ENCODE peak calls at places on chromosome 15, in nine cellular contexts. One of them, this sample, is unnamed.

GRCh38 chr15:66253643-66254363 is at the start of gene MEGF11:
- DNase-seq in AG09309: no peak
- DNase-seq in Peyer's patch: no peak
- DNase-seq in GM12865: no peak
- DNase-seq in esophagus muscularis mucosa: no peak
- DNase-seq in lower leg skin: no peak
- DNase-seq in cardiac muscle cell: peak; percentile 57
- DNase-seq in NB4: peak; percentile 24
- DNase-seq in lower lobe of right lung: no peak
- DNase-seq in this sample: peak; percentile 58

GRCh38 chr15:96974761-96975160 is 644.3 kb downstream of the NR2F2 start:
- DNase-seq in AG09309: no peak
- DNase-seq in Peyer's patch: no peak
- DNase-seq in GM12865: no peak
- DNase-seq in esophagus muscularis mucosa: no peak
- DNase-seq in lower leg skin: no peak
- DNase-seq in cardiac muscle cell: no peak
- DNase-seq in NB4: no peak
- DNase-seq in lower lobe of right lung: no peak
- DNase-seq in this sample: no peak

GRCh38 chr15:56667517-56667916 is 65.8 kb downstream of the ZNF280D start:
- DNase-seq in AG09309: no peak
- DNase-seq in Peyer's patch: no peak
- DNase-seq in GM12865: no peak
- DNase-seq in esophagus muscularis mucosa: no peak
- DNase-seq in lower leg skin: no peak
- DNase-seq in cardiac muscle cell: no peak
- DNase-seq in NB4: peak; percentile 8
- DNase-seq in lower lobe of right lung: no peak
- DNase-seq in this sample: no peak

GRCh38 chr15:58361291-58361759 is 70.5 kb upstream of the LIPC start:
- DNase-seq in AG09309: peak; percentile 95
- DNase-seq in Peyer's patch: no peak
- DNase-seq in GM12865: no peak
- DNase-seq in esophagus muscularis mucosa: peak; percentile 39
- DNase-seq in lower leg skin: no peak
- DNase-seq in cardiac muscle cell: no peak
- DNase-seq in NB4: peak; percentile 78
- DNase-seq in lower lobe of right lung: no peak
- DNase-seq in this sample: no peak

GRCh38 chr15:82697735-82698407 is 11.8 kb downstream of the AP3B2 start:
- DNase-seq in AG09309: no peak
- DNase-seq in Peyer's patch: peak; percentile 19
- DNase-seq in GM12865: no peak
- DNase-seq in esophagus muscularis mucosa: no peak
- DNase-seq in lower leg skin: peak; percentile 31
- DNase-seq in cardiac muscle cell: no peak
- DNase-seq in NB4: no peak
- DNase-seq in lower lobe of right lung: no peak
- DNase-seq in this sample: no peak

GRCh38 chr15:22912256-22912655 is 67.9 kb downstream of the CYFIP1 start:
- DNase-seq in AG09309: no peak
- DNase-seq in Peyer's patch: no peak
- DNase-seq in GM12865: no peak
- DNase-seq in esophagus muscularis mucosa: no peak
- DNase-seq in lower leg skin: no peak
- DNase-seq in cardiac muscle cell: no peak
- DNase-seq in NB4: no peak
- DNase-seq in lower lobe of right lung: no peak
- DNase-seq in this sample: no peak

GRCh38 chr15:38474155-38474757 is 20.3 kb downstream of the FAM98B start:
- DNase-seq in AG09309: peak; percentile 63
- DNase-seq in Peyer's patch: peak; percentile 54
- DNase-seq in GM12865: peak; percentile 78
- DNase-seq in esophagus muscularis mucosa: no peak
- DNase-seq in lower leg skin: no peak
- DNase-seq in cardiac muscle cell: peak; percentile 73
- DNase-seq in NB4: peak; percentile 66
- DNase-seq in lower lobe of right lung: no peak
- DNase-seq in this sample: peak; percentile 45

GRCh38 chr15:70539409-70539808 is 223.9 kb downstream of the UACA start:
- DNase-seq in AG09309: no peak
- DNase-seq in Peyer's patch: no peak
- DNase-seq in GM12865: peak; percentile 21
- DNase-seq in esophagus muscularis mucosa: no peak
- DNase-seq in lower leg skin: peak; percentile 7
- DNase-seq in cardiac muscle cell: no peak
- DNase-seq in NB4: no peak
- DNase-seq in lower lobe of right lung: no peak
- DNase-seq in this sample: no peak

GRCh38 chr15:31486906-31487695 is 160.5 kb downstream of the KLF13 start:
- DNase-seq in AG09309: no peak
- DNase-seq in Peyer's patch: peak; percentile 39
- DNase-seq in GM12865: no peak
- DNase-seq in esophagus muscularis mucosa: no peak
- DNase-seq in lower leg skin: peak; percentile 84
- DNase-seq in cardiac muscle cell: no peak
- DNase-seq in NB4: no peak
- DNase-seq in lower lobe of right lung: no peak
- DNase-seq in this sample: no peak

GRCh38 chr15:59764775-59765174 is 75.7 kb upstream of the BNIP2 start:
- DNase-seq in AG09309: no peak
- DNase-seq in Peyer's patch: no peak
- DNase-seq in GM12865: peak; percentile 4
- DNase-seq in esophagus muscularis mucosa: no peak
- DNase-seq in lower leg skin: no peak
- DNase-seq in cardiac muscle cell: no peak
- DNase-seq in NB4: peak; percentile 3
- DNase-seq in lower lobe of right lung: no peak
- DNase-seq in this sample: no peak
- TF ChIP-seq CTCF in AG09309: no peak
- TF ChIP-seq CTCF in Peyer's patch: no peak
- TF ChIP-seq CTCF in GM12865: no peak
- TF ChIP-seq CTCF in esophagus muscularis mucosa: no peak
- TF ChIP-seq CTCF in lower leg skin: no peak
- TF ChIP-seq CTCF in cardiac muscle cell: no peak
- TF ChIP-seq CTCF in NB4: peak; percentile 22
- TF ChIP-seq CTCF in lower lobe of right lung: no peak
- TF ChIP-seq CTCF in this sample: peak; percentile 27

GRCh38 chr15:29570121-29570930 is 251.9 kb downstream of the TJP1 start:
- DNase-seq in AG09309: no peak
- DNase-seq in Peyer's patch: no peak
- DNase-seq in GM12865: no peak
- DNase-seq in esophagus muscularis mucosa: peak; percentile 29
- DNase-seq in lower leg skin: no peak
- DNase-seq in cardiac muscle cell: peak; percentile 66
- DNase-seq in NB4: no peak
- DNase-seq in lower lobe of right lung: no peak
- DNase-seq in this sample: no peak

GRCh38 chr15:29571728-29572454 is 250.4 kb downstream of the TJP1 start:
- DNase-seq in AG09309: no peak
- DNase-seq in Peyer's patch: no peak
- DNase-seq in GM12865: no peak
- DNase-seq in esophagus muscularis mucosa: peak; percentile 66
- DNase-seq in lower leg skin: no peak
- DNase-seq in cardiac muscle cell: peak; percentile 77
- DNase-seq in NB4: no peak
- DNase-seq in lower lobe of right lung: no peak
- DNase-seq in this sample: no peak

GRCh38 chr15:29568840-29569532 is 253.3 kb downstream of the TJP1 start:
- DNase-seq in AG09309: no peak
- DNase-seq in Peyer's patch: peak; percentile 62
- DNase-seq in GM12865: peak; percentile 7
- DNase-seq in esophagus muscularis mucosa: peak; percentile 62
- DNase-seq in lower leg skin: no peak
- DNase-seq in cardiac muscle cell: peak; percentile 64
- DNase-seq in NB4: peak; percentile 7
- DNase-seq in lower lobe of right lung: no peak
- DNase-seq in this sample: no peak

GRCh38 chr15:29569533-29570092 is 252.7 kb downstream of the TJP1 start:
- DNase-seq in AG09309: no peak
- DNase-seq in Peyer's patch: no peak
- DNase-seq in GM12865: no peak
- DNase-seq in esophagus muscularis mucosa: peak; percentile 79
- DNase-seq in lower leg skin: no peak
- DNase-seq in cardiac muscle cell: peak; percentile 8
- DNase-seq in NB4: no peak
- DNase-seq in lower lobe of right lung: no peak
- DNase-seq in this sample: no peak

DNA sequence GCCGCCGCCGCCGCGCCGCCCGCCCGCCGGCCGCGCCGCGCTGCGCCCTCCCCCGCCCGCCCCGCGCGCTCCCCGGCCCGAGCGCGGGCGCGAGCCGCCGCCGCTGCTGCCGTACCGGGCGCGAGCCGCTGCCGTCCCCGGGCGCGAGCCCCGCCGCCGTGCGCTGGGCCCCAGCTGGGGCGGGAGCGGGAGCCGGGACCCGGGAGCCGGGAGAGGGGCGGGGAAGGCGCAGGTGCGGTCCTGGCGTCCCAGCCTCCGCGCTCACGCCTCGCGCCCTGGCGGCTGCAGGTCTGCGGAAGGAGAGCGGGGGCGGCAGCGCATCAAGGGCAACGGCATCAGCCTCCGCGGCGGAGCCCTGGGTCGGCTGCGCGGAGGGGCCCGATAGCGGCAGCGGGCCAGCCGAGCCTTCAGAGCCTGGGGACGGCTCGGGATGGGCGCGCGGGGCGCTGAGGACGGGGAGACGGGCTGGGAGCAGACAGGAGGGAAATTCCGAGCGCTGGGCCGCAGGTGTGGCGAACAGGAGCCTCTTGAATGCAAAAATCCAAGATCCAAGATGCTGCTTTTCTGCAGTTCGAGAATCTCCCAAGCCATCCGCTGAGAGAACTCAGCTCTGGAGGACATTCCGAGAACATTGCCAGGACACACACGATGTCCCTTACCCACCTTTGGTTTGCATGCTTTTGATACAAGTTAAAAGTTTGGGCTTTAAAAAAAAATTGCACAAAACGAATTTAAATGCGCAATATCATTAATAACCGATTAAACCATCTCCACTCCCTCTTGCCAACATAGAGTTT is 251.1 kb downstream of the TJP1 start:
- DNase-seq in AG09309: no peak
- DNase-seq in Peyer's patch: no peak
- DNase-seq in GM12865: no peak
- DNase-seq in esophagus muscularis mucosa: peak; percentile 47
- DNase-seq in lower leg skin: no peak
- DNase-seq in cardiac muscle cell: peak; percentile 84
- DNase-seq in NB4: no peak
- DNase-seq in lower lobe of right lung: no peak
- DNase-seq in this sample: no peak
- TF ChIP-seq CTCF in AG09309: no peak
- TF ChIP-seq CTCF in Peyer's patch: no peak
- TF ChIP-seq CTCF in GM12865: no peak
- TF ChIP-seq CTCF in esophagus muscularis mucosa: no peak
- TF ChIP-seq CTCF in lower leg skin: no peak
- TF ChIP-seq CTCF in cardiac muscle cell: no peak
- TF ChIP-seq CTCF in NB4: no peak
- TF ChIP-seq CTCF in lower lobe of right lung: no peak
- TF ChIP-seq CTCF in this sample: no peak

DNA sequence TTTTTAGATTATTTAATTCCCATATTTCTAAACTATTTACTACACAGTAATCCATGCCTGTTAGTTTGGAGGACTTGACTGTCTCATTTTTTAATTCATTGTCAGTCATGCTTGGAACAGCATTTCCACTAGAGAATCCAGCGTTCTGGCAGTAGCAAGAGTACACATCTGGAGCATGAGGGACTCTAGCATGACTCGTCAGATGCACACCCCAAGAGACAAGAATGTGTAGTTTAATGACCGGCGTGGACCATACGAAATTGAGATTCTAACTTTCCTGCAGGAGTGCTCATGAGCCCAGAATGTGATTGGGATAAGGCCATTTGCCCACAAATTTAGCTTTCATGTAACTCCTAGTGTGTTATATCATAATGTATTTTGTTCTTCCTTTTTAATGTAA is 48.9 kb downstream of the ASB7 start:
- DNase-seq in AG09309: no peak
- DNase-seq in Peyer's patch: no peak
- DNase-seq in GM12865: no peak
- DNase-seq in esophagus muscularis mucosa: no peak
- DNase-seq in lower leg skin: no peak
- DNase-seq in cardiac muscle cell: no peak
- DNase-seq in NB4: no peak
- DNase-seq in lower lobe of right lung: no peak
- DNase-seq in this sample: no peak
- TF ChIP-seq CTCF in AG09309: peak; percentile 24
- TF ChIP-seq CTCF in Peyer's patch: no peak
- TF ChIP-seq CTCF in GM12865: no peak
- TF ChIP-seq CTCF in esophagus muscularis mucosa: no peak
- TF ChIP-seq CTCF in lower leg skin: no peak
- TF ChIP-seq CTCF in cardiac muscle cell: no peak
- TF ChIP-seq CTCF in NB4: no peak
- TF ChIP-seq CTCF in lower lobe of right lung: no peak
- TF ChIP-seq CTCF in this sample: no peak

GRCh38 chr15:52653451-52653964 is 25.7 kb downstream of the ATOSA start:
- DNase-seq in AG09309: peak; percentile 43
- DNase-seq in Peyer's patch: no peak
- DNase-seq in GM12865: no peak
- DNase-seq in esophagus muscularis mucosa: no peak
- DNase-seq in lower leg skin: no peak
- DNase-seq in cardiac muscle cell: peak; percentile 0
- DNase-seq in NB4: no peak
- DNase-seq in lower lobe of right lung: no peak
- DNase-seq in this sample: no peak

GRCh38 chr15:52651114-52651513 is 28.1 kb downstream of the ATOSA start:
- DNase-seq in AG09309: no peak
- DNase-seq in Peyer's patch: no peak
- DNase-seq in GM12865: no peak
- DNase-seq in esophagus muscularis mucosa: no peak
- DNase-seq in lower leg skin: no peak
- DNase-seq in cardiac muscle cell: no peak
- DNase-seq in NB4: no peak
- DNase-seq in lower lobe of right lung: no peak
- DNase-seq in this sample: no peak

GRCh38 chr15:52652984-52653383 is 26.2 kb downstream of the ATOSA start:
- DNase-seq in AG09309: peak; percentile 44
- DNase-seq in Peyer's patch: no peak
- DNase-seq in GM12865: no peak
- DNase-seq in esophagus muscularis mucosa: no peak
- DNase-seq in lower leg skin: no peak
- DNase-seq in cardiac muscle cell: peak; percentile 5
- DNase-seq in NB4: no peak
- DNase-seq in lower lobe of right lung: no peak
- DNase-seq in this sample: no peak

GRCh38 chr15:52651868-52652267 is 27.3 kb downstream of the ATOSA start:
- DNase-seq in AG09309: peak; percentile 80
- DNase-seq in Peyer's patch: peak; percentile 70
- DNase-seq in GM12865: peak; percentile 86
- DNase-seq in esophagus muscularis mucosa: peak; percentile 92
- DNase-seq in lower leg skin: no peak
- DNase-seq in cardiac muscle cell: peak; percentile 78
- DNase-seq in NB4: peak; percentile 7
- DNase-seq in lower lobe of right lung: no peak
- DNase-seq in this sample: peak; percentile 16

DNA sequence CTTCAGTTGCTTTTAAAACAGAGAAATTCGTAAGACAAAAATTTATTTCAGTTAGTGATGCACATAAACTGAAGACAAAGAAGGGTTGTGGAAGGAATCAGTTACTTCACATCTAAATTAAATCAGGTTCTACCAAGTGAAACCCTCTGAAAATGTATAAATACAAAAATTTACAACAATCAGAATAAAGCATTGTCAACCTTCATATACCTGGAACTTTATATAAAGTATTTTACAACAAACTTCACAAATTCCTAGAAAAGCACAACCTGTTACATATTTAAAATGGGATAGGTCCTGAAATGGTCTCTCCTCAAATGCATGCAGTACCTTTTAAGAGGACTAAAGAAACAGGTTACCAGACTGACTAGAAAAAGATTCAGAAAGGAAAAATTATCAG is 26.9 kb downstream of the ATOSA start:
- DNase-seq in AG09309: no peak
- DNase-seq in Peyer's patch: no peak
- DNase-seq in GM12865: no peak
- DNase-seq in esophagus muscularis mucosa: no peak
- DNase-seq in lower leg skin: no peak
- DNase-seq in cardiac muscle cell: no peak
- DNase-seq in NB4: no peak
- DNase-seq in lower lobe of right lung: no peak
- DNase-seq in this sample: no peak
- TF ChIP-seq CTCF in AG09309: no peak
- TF ChIP-seq CTCF in Peyer's patch: no peak
- TF ChIP-seq CTCF in GM12865: no peak
- TF ChIP-seq CTCF in esophagus muscularis mucosa: no peak
- TF ChIP-seq CTCF in lower leg skin: no peak
- TF ChIP-seq CTCF in cardiac muscle cell: no peak
- TF ChIP-seq CTCF in NB4: no peak
- TF ChIP-seq CTCF in lower lobe of right lung: no peak
- TF ChIP-seq CTCF in this sample: no peak